ENCODE peak calls at places on chromosomes 6 and 20, in six cellular contexts. One of them, this sample, is unnamed.

GRCh38 chr6:1324926-1325325 is 13.0 kb downstream of the FOXQ1 start:
- DNase-seq in right cardiac atrium: no peak
- DNase-seq in aorta: no peak
- DNase-seq in fibroblast of mammary gland: peak
- DNase-seq in choroid plexus epithelial cell: peak
- DNase-seq in spleen: no peak
- DNase-seq in this sample: no peak

GRCh38 chr20:31870703-31871601 is 518 bp downstream of the TTLL9 start:
- DNase-seq in right cardiac atrium: no peak
- DNase-seq in aorta: no peak
- DNase-seq in fibroblast of mammary gland: no peak
- DNase-seq in choroid plexus epithelial cell: no peak
- DNase-seq in spleen: no peak
- DNase-seq in this sample: no peak

GRCh38 chr6:149383371-149383770 is 16.7 kb upstream of the SUMO4 start:
- DNase-seq in right cardiac atrium: no peak
- DNase-seq in aorta: no peak
- DNase-seq in fibroblast of mammary gland: no peak
- DNase-seq in choroid plexus epithelial cell: no peak
- DNase-seq in spleen: no peak
- DNase-seq in this sample: no peak

GRCh38 chr20:15058836-15059235 is 721.4 kb upstream of the FLRT3 start:
- DNase-seq in right cardiac atrium: no peak
- DNase-seq in aorta: no peak
- DNase-seq in fibroblast of mammary gland: no peak
- DNase-seq in choroid plexus epithelial cell: peak
- DNase-seq in spleen: no peak
- DNase-seq in this sample: no peak

GRCh38 chr6:20227350-20227749 is 15.1 kb upstream of the MBOAT1 start:
- DNase-seq in right cardiac atrium: no peak
- DNase-seq in aorta: no peak
- DNase-seq in fibroblast of mammary gland: no peak
- DNase-seq in choroid plexus epithelial cell: no peak
- DNase-seq in spleen: no peak
- DNase-seq in this sample: no peak

GRCh38 chr6:109255946-109256628 is 126.2 kb downstream of the CD164 start:
- DNase-seq in right cardiac atrium: no peak
- DNase-seq in aorta: no peak
- DNase-seq in fibroblast of mammary gland: no peak
- DNase-seq in choroid plexus epithelial cell: peak
- DNase-seq in spleen: no peak
- DNase-seq in this sample: no peak

GRCh38 chr20:36836591-36837329 is 39.2 kb upstream of the TLDC2 start:
- DNase-seq in right cardiac atrium: peak
- DNase-seq in aorta: peak
- DNase-seq in fibroblast of mammary gland: peak
- DNase-seq in choroid plexus epithelial cell: peak
- DNase-seq in spleen: peak
- DNase-seq in this sample: peak

GRCh38 chr6:113047148-113047547 is 700.0 kb downstream of the RFPL4B start:
- DNase-seq in right cardiac atrium: no peak
- DNase-seq in aorta: no peak
- DNase-seq in fibroblast of mammary gland: peak
- DNase-seq in choroid plexus epithelial cell: peak
- DNase-seq in spleen: no peak
- DNase-seq in this sample: no peak

GRCh38 chr6:46821348-46821992 is 28.3 kb downstream of the MEP1A start:
- DNase-seq in right cardiac atrium: no peak
- DNase-seq in aorta: no peak
- DNase-seq in fibroblast of mammary gland: no peak
- DNase-seq in choroid plexus epithelial cell: no peak
- DNase-seq in spleen: no peak
- DNase-seq in this sample: no peak

GRCh38 chr20:32764000-32764960 is 2.1 kb downstream of the DNMT3B start:
- DNase-seq in right cardiac atrium: no peak
- DNase-seq in aorta: no peak
- DNase-seq in fibroblast of mammary gland: no peak
- DNase-seq in choroid plexus epithelial cell: no peak
- DNase-seq in spleen: no peak
- DNase-seq in this sample: no peak

GRCh38 chr6:152575621-152576150 is 61.5 kb downstream of the SYNE1 start:
- DNase-seq in right cardiac atrium: no peak
- DNase-seq in aorta: no peak
- DNase-seq in fibroblast of mammary gland: peak
- DNase-seq in choroid plexus epithelial cell: peak
- DNase-seq in spleen: no peak
- DNase-seq in this sample: no peak

GRCh38 chr20:44702776-44703175 is 12.4 kb upstream of the CCN5 start:
- DNase-seq in right cardiac atrium: peak
- DNase-seq in aorta: peak
- DNase-seq in fibroblast of mammary gland: peak
- DNase-seq in choroid plexus epithelial cell: peak
- DNase-seq in spleen: peak
- DNase-seq in this sample: peak

GRCh38 chr20:3670511-3670910 is 7.3 kb upstream of the GFRA4 start:
- DNase-seq in right cardiac atrium: no peak
- DNase-seq in aorta: no peak
- DNase-seq in fibroblast of mammary gland: peak
- DNase-seq in choroid plexus epithelial cell: no peak
- DNase-seq in spleen: no peak
- DNase-seq in this sample: no peak

GRCh38 chr6:30889138-30889885 is 5.0 kb downstream of the DDR1 start:
- DNase-seq in right cardiac atrium: no peak
- DNase-seq in aorta: no peak
- DNase-seq in fibroblast of mammary gland: no peak
- DNase-seq in choroid plexus epithelial cell: no peak
- DNase-seq in spleen: peak
- DNase-seq in this sample: no peak

GRCh38 chr6:4085329-4085695 is 6.4 kb upstream of the FAM217A start:
- DNase-seq in right cardiac atrium: no peak
- DNase-seq in aorta: no peak
- DNase-seq in fibroblast of mammary gland: peak
- DNase-seq in choroid plexus epithelial cell: no peak
- DNase-seq in spleen: no peak
- DNase-seq in this sample: no peak

GRCh38 chr20:1320902-1321653 is 7.9 kb downstream of the SDCBP2 start:
- DNase-seq in right cardiac atrium: no peak
- DNase-seq in aorta: no peak
- DNase-seq in fibroblast of mammary gland: no peak
- DNase-seq in choroid plexus epithelial cell: no peak
- DNase-seq in spleen: peak
- DNase-seq in this sample: no peak

GRCh38 chr6:149451361-149452061 is 33.3 kb downstream of the ZC3H12D start:
- DNase-seq in right cardiac atrium: peak
- DNase-seq in aorta: peak
- DNase-seq in fibroblast of mammary gland: no peak
- DNase-seq in choroid plexus epithelial cell: no peak
- DNase-seq in spleen: peak
- DNase-seq in this sample: peak

GRCh38 chr6:25689966-25690365 is 38.0 kb downstream of the SCGN start:
- DNase-seq in right cardiac atrium: no peak
- DNase-seq in aorta: no peak
- DNase-seq in fibroblast of mammary gland: no peak
- DNase-seq in choroid plexus epithelial cell: no peak
- DNase-seq in spleen: no peak
- DNase-seq in this sample: no peak

GRCh38 chr20:58740356-58741308 is 48.0 kb downstream of the NPEPL1 start:
- DNase-seq in right cardiac atrium: no peak
- DNase-seq in aorta: no peak
- DNase-seq in fibroblast of mammary gland: no peak
- DNase-seq in choroid plexus epithelial cell: no peak
- DNase-seq in spleen: peak
- DNase-seq in this sample: no peak

GRCh38 chr6:3294921-3295871 is 36.4 kb downstream of the PSMG4 start:
- DNase-seq in right cardiac atrium: no peak
- DNase-seq in aorta: no peak
- DNase-seq in fibroblast of mammary gland: no peak
- DNase-seq in choroid plexus epithelial cell: no peak
- DNase-seq in spleen: peak
- DNase-seq in this sample: no peak

GRCh38 chr6:133632206-133632605 is 256.7 kb upstream of the TCF21 start:
- DNase-seq in right cardiac atrium: no peak
- DNase-seq in aorta: no peak
- DNase-seq in fibroblast of mammary gland: peak
- DNase-seq in choroid plexus epithelial cell: peak
- DNase-seq in spleen: no peak
- DNase-seq in this sample: no peak

GRCh38 chr20:12984863-12985262 is 23.9 kb upstream of the SPTLC3 start:
- DNase-seq in right cardiac atrium: no peak
- DNase-seq in aorta: no peak
- DNase-seq in fibroblast of mammary gland: no peak
- DNase-seq in choroid plexus epithelial cell: no peak
- DNase-seq in spleen: no peak
- DNase-seq in this sample: no peak

GRCh38 chr6:146041282-146041681 is 12.4 kb downstream of the GRM1 start:
- DNase-seq in right cardiac atrium: no peak
- DNase-seq in aorta: no peak
- DNase-seq in fibroblast of mammary gland: peak
- DNase-seq in choroid plexus epithelial cell: peak
- DNase-seq in spleen: no peak
- DNase-seq in this sample: no peak

GRCh38 chr6:81561071-81561564 is 191.4 kb downstream of the TENT5A start:
- DNase-seq in right cardiac atrium: no peak
- DNase-seq in aorta: no peak
- DNase-seq in fibroblast of mammary gland: no peak
- DNase-seq in choroid plexus epithelial cell: no peak
- DNase-seq in spleen: no peak
- DNase-seq in this sample: no peak

GRCh38 chr6:43865947-43866346 is 95.9 kb downstream of the VEGFA start:
- DNase-seq in right cardiac atrium: no peak
- DNase-seq in aorta: no peak
- DNase-seq in fibroblast of mammary gland: no peak
- DNase-seq in choroid plexus epithelial cell: no peak
- DNase-seq in spleen: peak
- DNase-seq in this sample: no peak

GRCh38 chr6:108587258-108588059 is 26.7 kb downstream of the FOXO3 start:
- DNase-seq in right cardiac atrium: no peak
- DNase-seq in aorta: no peak
- DNase-seq in fibroblast of mammary gland: peak
- DNase-seq in choroid plexus epithelial cell: peak
- DNase-seq in spleen: no peak
- DNase-seq in this sample: no peak

GRCh38 chr6:124294572-124294971 is 490.9 kb downstream of the NKAIN2 start:
- DNase-seq in right cardiac atrium: no peak
- DNase-seq in aorta: no peak
- DNase-seq in fibroblast of mammary gland: peak
- DNase-seq in choroid plexus epithelial cell: peak
- DNase-seq in spleen: no peak
- DNase-seq in this sample: no peak

GRCh38 chr6:144248470-144249301 is 36.4 kb upstream of the UTRN start:
- DNase-seq in right cardiac atrium: no peak
- DNase-seq in aorta: no peak
- DNase-seq in fibroblast of mammary gland: peak
- DNase-seq in choroid plexus epithelial cell: peak
- DNase-seq in spleen: no peak
- DNase-seq in this sample: no peak

GRCh38 chr6:106421491-106421890 is 61.0 kb downstream of the CRYBG1 start:
- DNase-seq in right cardiac atrium: no peak
- DNase-seq in aorta: no peak
- DNase-seq in fibroblast of mammary gland: no peak
- DNase-seq in choroid plexus epithelial cell: peak
- DNase-seq in spleen: no peak
- DNase-seq in this sample: no peak

GRCh38 chr6:107812370-107812769 is 11.7 kb downstream of the SCML4 start:
- DNase-seq in right cardiac atrium: no peak
- DNase-seq in aorta: no peak
- DNase-seq in fibroblast of mammary gland: no peak
- DNase-seq in choroid plexus epithelial cell: no peak
- DNase-seq in spleen: no peak
- DNase-seq in this sample: no peak

GRCh38 chr20:60883517-60883916 is 368.5 kb upstream of the CDH4 start:
- DNase-seq in right cardiac atrium: no peak
- DNase-seq in aorta: no peak
- DNase-seq in fibroblast of mammary gland: no peak
- DNase-seq in choroid plexus epithelial cell: no peak
- DNase-seq in spleen: no peak
- DNase-seq in this sample: no peak

GRCh38 chr20:63469713-63470101 is 2.7 kb downstream of the KCNQ2 start:
- DNase-seq in right cardiac atrium: no peak
- DNase-seq in aorta: no peak
- DNase-seq in fibroblast of mammary gland: no peak
- DNase-seq in choroid plexus epithelial cell: no peak
- DNase-seq in spleen: no peak
- DNase-seq in this sample: no peak

GRCh38 chr20:63469019-63469712 is 3.3 kb downstream of the KCNQ2 start:
- DNase-seq in right cardiac atrium: no peak
- DNase-seq in aorta: no peak
- DNase-seq in fibroblast of mammary gland: no peak
- DNase-seq in choroid plexus epithelial cell: no peak
- DNase-seq in spleen: no peak
- DNase-seq in this sample: no peak

GRCh38 chr20:63471002-63471718 is 1.3 kb downstream of the KCNQ2 start:
- DNase-seq in right cardiac atrium: no peak
- DNase-seq in aorta: no peak
- DNase-seq in fibroblast of mammary gland: no peak
- DNase-seq in choroid plexus epithelial cell: no peak
- DNase-seq in spleen: no peak
- DNase-seq in this sample: no peak

GRCh38 chr20:63471719-63472158 is 716 bp downstream of the KCNQ2 start:
- DNase-seq in right cardiac atrium: no peak
- DNase-seq in aorta: no peak
- DNase-seq in fibroblast of mammary gland: no peak
- DNase-seq in choroid plexus epithelial cell: no peak
- DNase-seq in spleen: no peak
- DNase-seq in this sample: no peak

GRCh38 chr20:63470410-63470809 is 2.0 kb downstream of the KCNQ2 start:
- DNase-seq in right cardiac atrium: no peak
- DNase-seq in aorta: no peak
- DNase-seq in fibroblast of mammary gland: no peak
- DNase-seq in choroid plexus epithelial cell: no peak
- DNase-seq in spleen: no peak
- DNase-seq in this sample: no peak
- H3K4me3 ChIP-seq in right cardiac atrium: no peak
- H3K4me3 ChIP-seq in aorta: no peak
- H3K4me3 ChIP-seq in fibroblast of mammary gland: no peak
- H3K4me3 ChIP-seq in choroid plexus epithelial cell: no peak
- H3K4me3 ChIP-seq in spleen: no peak
- H3K4me3 ChIP-seq in this sample: no peak

GRCh38 chr6:111157412-111157811 is 70.1 kb downstream of the SLC16A10 start:
- DNase-seq in right cardiac atrium: no peak
- DNase-seq in aorta: no peak
- DNase-seq in fibroblast of mammary gland: no peak
- DNase-seq in choroid plexus epithelial cell: no peak
- DNase-seq in spleen: no peak
- DNase-seq in this sample: no peak
- H3K4me3 ChIP-seq in right cardiac atrium: no peak
- H3K4me3 ChIP-seq in aorta: no peak
- H3K4me3 ChIP-seq in fibroblast of mammary gland: no peak
- H3K4me3 ChIP-seq in choroid plexus epithelial cell: no peak
- H3K4me3 ChIP-seq in spleen: no peak
- H3K4me3 ChIP-seq in this sample: no peak

GRCh38 chr6:85673198-85674139 is 30.8 kb upstream of the SYNCRIP start:
- DNase-seq in right cardiac atrium: no peak
- DNase-seq in aorta: no peak
- DNase-seq in fibroblast of mammary gland: peak
- DNase-seq in choroid plexus epithelial cell: no peak
- DNase-seq in spleen: no peak
- DNase-seq in this sample: no peak
- H3K4me3 ChIP-seq in right cardiac atrium: no peak
- H3K4me3 ChIP-seq in aorta: no peak
- H3K4me3 ChIP-seq in fibroblast of mammary gland: no peak
- H3K4me3 ChIP-seq in choroid plexus epithelial cell: no peak
- H3K4me3 ChIP-seq in spleen: no peak
- H3K4me3 ChIP-seq in this sample: no peak

GRCh38 chr6:5174756-5175155 is 86.0 kb downstream of the LYRM4 start:
- DNase-seq in right cardiac atrium: no peak
- DNase-seq in aorta: no peak
- DNase-seq in fibroblast of mammary gland: no peak
- DNase-seq in choroid plexus epithelial cell: no peak
- DNase-seq in spleen: no peak
- DNase-seq in this sample: no peak
- H3K4me3 ChIP-seq in right cardiac atrium: no peak
- H3K4me3 ChIP-seq in aorta: no peak
- H3K4me3 ChIP-seq in fibroblast of mammary gland: no peak
- H3K4me3 ChIP-seq in choroid plexus epithelial cell: no peak
- H3K4me3 ChIP-seq in spleen: peak
- H3K4me3 ChIP-seq in this sample: peak

This sample was measured in heart right ventricle.